ENCODE peak calls at places on chromosomes 1 and 21, in seven cellular contexts. V is AG08396, F is neuronal stem cell, H is IMR-90, Z is small intestine, U is foreskin fibroblast, P is adrenal gland. W is an unnamed sample.

GRCh38 chr1:180167721-180168467 is 13.2 kb downstream of the QSOX1 start:
- DNase-seq in V (no peak), H (peak), F (no peak), Z (peak), U (no peak), P (peak), W (peak)

GRCh38 chr1:93078935-93079654 is at the start of gene MTF2:
- DNase-seq in P (peak), Z (peak), U (peak), V (peak), F (peak), H (peak), W (peak)

GRCh38 chr21:37787456-37787855 is 128.8 kb downstream of the KCNJ6 start:
- DNase-seq in Z (no peak), F (no peak), V (peak), U (peak), P (no peak), H (peak), W (no peak)

GRCh38 chr21:46052703-46053651 is 44.9 kb upstream of the COL6A2 start:
- DNase-seq in H (peak), U (peak), F (no peak), V (peak), P (no peak), Z (no peak), W (peak)

GRCh38 chr21:42514883-42515228 is 1.2 kb downstream of the SLC37A1 start:
- DNase-seq in P (no peak), F (no peak), V (no peak), H (no peak), Z (peak), U (no peak), W (no peak)

GRCh38 chr1:240691521-240692338 is 79.8 kb upstream of the GREM2 start:
- DNase-seq in H (peak), F (peak), Z (no peak), U (peak), V (peak), P (peak), W (peak)

GRCh38 chr21:43864313-43864805 is 664 bp upstream of the AGPAT3 start:
- DNase-seq in V (peak), Z (peak), H (peak), P (peak), F (no peak), U (peak), W (peak)

GRCh38 chr1:7422081-7422480 is 349.0 kb upstream of the VAMP3 start:
- DNase-seq in F (no peak), V (no peak), P (no peak), Z (no peak), H (no peak), U (no peak), W (no peak)

GRCh38 chr1:98398649-98399048 is 262.9 kb upstream of the SNX7 start:
- DNase-seq in V (no peak), F (no peak), H (no peak), Z (no peak), U (no peak), P (no peak), W (no peak)

GRCh38 chr1:56199060-56199459 is 380.3 kb downstream of the PLPP3 start:
- DNase-seq in P (no peak), V (no peak), Z (no peak), F (no peak), H (no peak), U (no peak), W (no peak)

GRCh38 chr1:53112861-53113260 is 29.6 kb downstream of the SLC1A7 start:
- DNase-seq in P (no peak), V (no peak), Z (no peak), F (no peak), U (no peak), H (peak), W (no peak)

GRCh38 chr1:169741666-169742394 is 8.0 kb upstream of the SELE start:
- DNase-seq in P (no peak), U (peak), H (peak), F (no peak), Z (no peak), V (peak), W (no peak)

GRCh38 chr1:39672551-39672947 is 642 bp upstream of the NT5C1A start:
- DNase-seq in H (no peak), U (no peak), P (no peak), F (no peak), Z (no peak), V (peak), W (no peak)

GRCh38 chr1:94729287-94729686 is 90.9 kb upstream of the SLC44A3 start:
- DNase-seq in U (peak), F (no peak), Z (peak), H (peak), P (no peak), V (no peak), W (no peak)

GRCh38 chr1:93821412-93822144 is 57.4 kb downstream of the DNTTIP2 start:
- DNase-seq in U (no peak), F (no peak), V (no peak), P (no peak), Z (no peak), H (no peak), W (no peak)

GRCh38 chr1:153652795-153653507 is 5.6 kb upstream of the SNAPIN start:
- DNase-seq in Z (peak), U (peak), H (peak), P (no peak), V (peak), F (no peak), W (no peak)

GRCh38 chr1:29406814-29407213 is 170.5 kb downstream of the PTPRU start:
- DNase-seq in V (no peak), H (no peak), P (no peak), Z (no peak), U (no peak), F (no peak), W (no peak)

GRCh38 chr1:117616356-117616755 is 10.5 kb downstream of the TENT5C start:
- DNase-seq in Z (peak), P (no peak), F (no peak), U (no peak), V (no peak), H (no peak), W (no peak)

GRCh38 chr1:11059166-11059989 is 440 bp downstream of the SRM start:
- DNase-seq in F (no peak), H (no peak), V (peak), P (no peak), U (no peak), Z (peak), W (peak)

GRCh38 chr1:28790384-28791035 is 21.5 kb upstream of the OPRD1 start:
- DNase-seq in U (no peak), Z (no peak), F (no peak), P (no peak), V (no peak), H (peak), W (peak)

GRCh38 chr1:240766831-240767230 is 154.9 kb upstream of the GREM2 start:
- DNase-seq in F (no peak), P (no peak), V (peak), U (peak), Z (no peak), H (peak), W (no peak)

GRCh38 chr1:10890391-10891073 is 94.1 kb upstream of the CASZ1 start:
- DNase-seq in H (no peak), U (no peak), P (no peak), V (no peak), Z (no peak), F (no peak), W (no peak)

GRCh38 chr1:231393668-231394067 is 28.4 kb downstream of the EGLN1 start:
- DNase-seq in F (no peak), Z (peak), U (no peak), V (no peak), P (no peak), H (no peak), W (no peak)

GRCh38 chr1:246515390-246516005 is 8.4 kb upstream of the SMYD3 start:
- DNase-seq in Z (no peak), U (no peak), H (no peak), P (no peak), F (no peak), V (no peak), W (no peak)

GRCh38 chr1:203720253-203720652 is 44.7 kb upstream of the LAX1 start:
- DNase-seq in H (no peak), V (no peak), Z (no peak), U (no peak), F (no peak), P (no peak), W (no peak)

GRCh38 chr1:3735027-3735682 is 17.1 kb upstream of the CCDC27 start:
- DNase-seq in H (no peak), V (no peak), P (no peak), Z (no peak), F (no peak), U (no peak), W (no peak)

GRCh38 chr21:45578811-45579381 is 36.7 kb upstream of the SLC19A1 start:
- DNase-seq in H (no peak), P (no peak), U (no peak), F (no peak), V (no peak), Z (no peak), W (no peak)

GRCh38 chr1:93616221-93616995 is 65.2 kb downstream of the BCAR3 start:
- DNase-seq in F (no peak), V (no peak), P (no peak), H (no peak), U (no peak), Z (peak), W (no peak)

GRCh38 chr21:26070822-26071425 is 99.6 kb downstream of the APP start:
- DNase-seq in P (peak), V (peak), H (peak), U (peak), F (no peak), Z (peak), W (no peak)

GRCh38 chr1:238985312-238985711 is 401.1 kb upstream of the CHRM3 start:
- DNase-seq in H (no peak), F (no peak), P (no peak), U (no peak), Z (no peak), V (no peak), W (no peak)

GRCh38 chr1:3905953-3906671 is 6.0 kb upstream of the C1orf174 start:
- DNase-seq in Z (peak), F (no peak), U (no peak), V (no peak), P (no peak), H (no peak), W (peak)

GRCh38 chr1:10225573-10225972 is 15.2 kb downstream of the KIF1B start:
- DNase-seq in F (no peak), V (peak), Z (no peak), P (no peak), H (peak), U (no peak), W (no peak)

W was measured in NB4.